ENCODE peak calls at places on chromosomes 11 and 22, in six cellular contexts. One of them, this sample, is unnamed.

GRCh38 chr11:106503901-106504300 is 426.4 kb downstream of the AASDHPPT start:
- DNase-seq in stimulated activated CD4-positive, alpha-beta T cell treated with anti-CD3 and anti-CD28 coated beads, TNF-alpha, amount 100 ng/mL, for 4 hours: no peak
- DNase-seq in iPS-NIHi11: no peak
- DNase-seq in RPMI7951: no peak
- DNase-seq in dermis blood vessel endothelial cell: no peak
- DNase-seq in activated CD8-positive, alpha-beta memory T cell treated with anti-CD3 and anti-CD28 coated beads, Interleukin-2, amount 50 U/mL, for 4 hours: no peak
- DNase-seq in this sample: no peak

GRCh38 chr11:110764485-110764884 is 52.2 kb upstream of the ARHGAP20 start:
- DNase-seq in stimulated activated CD4-positive, alpha-beta T cell treated with anti-CD3 and anti-CD28 coated beads, TNF-alpha, amount 100 ng/mL, for 4 hours: no peak
- DNase-seq in iPS-NIHi11: no peak
- DNase-seq in RPMI7951: no peak
- DNase-seq in dermis blood vessel endothelial cell: no peak
- DNase-seq in activated CD8-positive, alpha-beta memory T cell treated with anti-CD3 and anti-CD28 coated beads, Interleukin-2, amount 50 U/mL, for 4 hours: no peak
- DNase-seq in this sample: no peak

GRCh38 chr11:97979741-97980140 is 1041.0 kb upstream of the CNTN5 start:
- DNase-seq in stimulated activated CD4-positive, alpha-beta T cell treated with anti-CD3 and anti-CD28 coated beads, TNF-alpha, amount 100 ng/mL, for 4 hours: no peak
- DNase-seq in iPS-NIHi11: no peak
- DNase-seq in RPMI7951: no peak
- DNase-seq in dermis blood vessel endothelial cell: no peak
- DNase-seq in activated CD8-positive, alpha-beta memory T cell treated with anti-CD3 and anti-CD28 coated beads, Interleukin-2, amount 50 U/mL, for 4 hours: no peak
- DNase-seq in this sample: no peak

GRCh38 chr11:19597194-19597593 is 115.4 kb upstream of the NAV2 start:
- DNase-seq in stimulated activated CD4-positive, alpha-beta T cell treated with anti-CD3 and anti-CD28 coated beads, TNF-alpha, amount 100 ng/mL, for 4 hours: no peak
- DNase-seq in iPS-NIHi11: no peak
- DNase-seq in RPMI7951: peak
- DNase-seq in dermis blood vessel endothelial cell: peak
- DNase-seq in activated CD8-positive, alpha-beta memory T cell treated with anti-CD3 and anti-CD28 coated beads, Interleukin-2, amount 50 U/mL, for 4 hours: no peak
- DNase-seq in this sample: no peak

GRCh38 chr22:49760280-49760629 is 67.4 kb downstream of the BRD1 start:
- DNase-seq in stimulated activated CD4-positive, alpha-beta T cell treated with anti-CD3 and anti-CD28 coated beads, TNF-alpha, amount 100 ng/mL, for 4 hours: no peak
- DNase-seq in iPS-NIHi11: no peak
- DNase-seq in RPMI7951: no peak
- DNase-seq in dermis blood vessel endothelial cell: no peak
- DNase-seq in activated CD8-positive, alpha-beta memory T cell treated with anti-CD3 and anti-CD28 coated beads, Interleukin-2, amount 50 U/mL, for 4 hours: no peak
- DNase-seq in this sample: no peak

GRCh38 chr11:116471608-116472007 is 301.2 kb downstream of the BUD13 start:
- DNase-seq in stimulated activated CD4-positive, alpha-beta T cell treated with anti-CD3 and anti-CD28 coated beads, TNF-alpha, amount 100 ng/mL, for 4 hours: no peak
- DNase-seq in iPS-NIHi11: no peak
- DNase-seq in RPMI7951: peak
- DNase-seq in dermis blood vessel endothelial cell: peak
- DNase-seq in activated CD8-positive, alpha-beta memory T cell treated with anti-CD3 and anti-CD28 coated beads, Interleukin-2, amount 50 U/mL, for 4 hours: no peak
- DNase-seq in this sample: peak

GRCh38 chr11:3109434-3109833 is 52.2 kb upstream of the CARS1 start:
- DNase-seq in stimulated activated CD4-positive, alpha-beta T cell treated with anti-CD3 and anti-CD28 coated beads, TNF-alpha, amount 100 ng/mL, for 4 hours: no peak
- DNase-seq in iPS-NIHi11: no peak
- DNase-seq in RPMI7951: no peak
- DNase-seq in dermis blood vessel endothelial cell: no peak
- DNase-seq in activated CD8-positive, alpha-beta memory T cell treated with anti-CD3 and anti-CD28 coated beads, Interleukin-2, amount 50 U/mL, for 4 hours: no peak
- DNase-seq in this sample: no peak

GRCh38 chr11:72422414-72422813 is 11.9 kb downstream of the CLPB start:
- DNase-seq in stimulated activated CD4-positive, alpha-beta T cell treated with anti-CD3 and anti-CD28 coated beads, TNF-alpha, amount 100 ng/mL, for 4 hours: no peak
- DNase-seq in iPS-NIHi11: no peak
- DNase-seq in RPMI7951: peak
- DNase-seq in dermis blood vessel endothelial cell: no peak
- DNase-seq in activated CD8-positive, alpha-beta memory T cell treated with anti-CD3 and anti-CD28 coated beads, Interleukin-2, amount 50 U/mL, for 4 hours: no peak
- DNase-seq in this sample: no peak

GRCh38 chr11:34266987-34267386 is 90.8 kb downstream of the ABTB2 start:
- DNase-seq in stimulated activated CD4-positive, alpha-beta T cell treated with anti-CD3 and anti-CD28 coated beads, TNF-alpha, amount 100 ng/mL, for 4 hours: no peak
- DNase-seq in iPS-NIHi11: no peak
- DNase-seq in RPMI7951: no peak
- DNase-seq in dermis blood vessel endothelial cell: no peak
- DNase-seq in activated CD8-positive, alpha-beta memory T cell treated with anti-CD3 and anti-CD28 coated beads, Interleukin-2, amount 50 U/mL, for 4 hours: no peak
- DNase-seq in this sample: no peak

GRCh38 chr22:49540084-49540483 is 287.6 kb downstream of the BRD1 start:
- DNase-seq in stimulated activated CD4-positive, alpha-beta T cell treated with anti-CD3 and anti-CD28 coated beads, TNF-alpha, amount 100 ng/mL, for 4 hours: no peak
- DNase-seq in iPS-NIHi11: no peak
- DNase-seq in RPMI7951: no peak
- DNase-seq in dermis blood vessel endothelial cell: no peak
- DNase-seq in activated CD8-positive, alpha-beta memory T cell treated with anti-CD3 and anti-CD28 coated beads, Interleukin-2, amount 50 U/mL, for 4 hours: no peak
- DNase-seq in this sample: no peak

This sample was measured in pulmonary artery endothelial cell.